ENCODE peak calls at places on chromosomes 13 and 19, in four cellular contexts. I, H, P and Q are unnamed samples.

GRCh38 chr13:49498211-49498610 is 2.5 kb downstream of the PHF11 start:
- DNase-seq in I (no peak), H (no peak), P (no peak), Q (no peak)

GRCh38 chr13:47306991-47307390 is 410.1 kb upstream of the HTR2A start:
- DNase-seq in I (no peak), P (no peak), H (no peak), Q (no peak)

GRCh38 chr13:30607908-30608307 is 9.8 kb upstream of the USPL1 start:
- DNase-seq in H (no peak), I (peak), P (peak), Q (peak)

GRCh38 chr13:112744306-112745021 is 54.6 kb downstream of the ATP11A start:
- DNase-seq in P (no peak), I (no peak), H (peak), Q (no peak)

GRCh38 chr13:66689037-66689619 is 541.0 kb downstream of the PCDH9 start:
- DNase-seq in H (peak), P (no peak), I (no peak), Q (no peak)

GRCh38 chr13:33976965-33977364 is 159.0 kb downstream of the RFC3 start:
- DNase-seq in H (no peak), P (no peak), I (no peak), Q (no peak)

GRCh38 chr19:8684001-8684902 is 14.3 kb downstream of the ACTL9 start:
- DNase-seq in H (no peak), I (no peak), P (peak), Q (no peak)

GRCh38 chr13:74443623-74444022 is 309.4 kb upstream of the KLF12 start:
- DNase-seq in H (peak), I (no peak), P (no peak), Q (no peak)

GRCh38 chr19:4108767-4109625 is 14.9 kb downstream of the MAP2K2 start:
- DNase-seq in I (peak), H (no peak), P (peak), Q (peak)

GRCh38 chr19:16654151-16654550 is 5.8 kb downstream of the SMIM7 start:
- DNase-seq in H (no peak), P (no peak), I (no peak), Q (no peak)

GRCh38 chr13:50610238-50610637 is 233.3 kb downstream of the DLEU7 start:
- DNase-seq in I (no peak), P (no peak), H (no peak), Q (no peak)

GRCh38 chr13:34346626-34347025 is 528.7 kb downstream of the RFC3 start:
- DNase-seq in H (peak), I (no peak), P (no peak), Q (no peak)

GRCh38 chr13:48500652-48501197 is 32.2 kb downstream of the RCBTB2 start:
- DNase-seq in I (no peak), P (no peak), H (peak), Q (no peak)

GRCh38 chr19:44718441-44719261 is 19.7 kb downstream of the CEACAM16 start:
- DNase-seq in H (peak), P (no peak), I (no peak), Q (no peak)

GRCh38 chr19:383922-384800 is 24.8 kb downstream of the C2CD4C start:
- DNase-seq in I (no peak), H (no peak), P (peak), Q (no peak)

GRCh38 chr13:20131057-20131832 is 29.6 kb downstream of the GJA3 start:
- DNase-seq in P (no peak), I (no peak), H (no peak), Q (no peak)

GRCh38 chr19:52034051-52034728 is 6.0 kb upstream of the ZNF614 start:
- DNase-seq in I (no peak), P (no peak), H (peak), Q (no peak)

GRCh38 chr19:52231154-52231565 is 38.2 kb upstream of the ZNF766 start:
- DNase-seq in H (peak), P (no peak), I (no peak), Q (no peak)

GRCh38 chr19:1833540-1833939 is 14.7 kb downstream of the REXO1 start:
- DNase-seq in P (no peak), H (no peak), I (no peak), Q (no peak)

GRCh38 chr13:94079876-94080275 is 399.6 kb downstream of the DCT start:
- DNase-seq in P (no peak), I (no peak), H (peak), Q (no peak)

GRCh38 chr13:112705286-112705685 is 15.4 kb downstream of the ATP11A start:
- DNase-seq in H (no peak), I (peak), P (no peak), Q (no peak)

GRCh38 chr19:47274071-47274890 is at the start of gene INAFM1:
- DNase-seq in I (peak), P (peak), H (peak), Q (peak)

GRCh38 chr13:29922896-29923295 is 72.5 kb upstream of the UBL3 start:
- DNase-seq in I (no peak), P (no peak), H (peak), Q (no peak)

GRCh38 chr19:44912854-44913253 is 1.6 kb upstream of the APOC1 start:
- DNase-seq in H (no peak), P (no peak), I (no peak), Q (no peak)

GRCh38 chr19:47698631-47699359 is 14.4 kb upstream of the EHD2 start:
- DNase-seq in H (no peak), I (no peak), P (no peak), Q (no peak)

GRCh38 chr13:48532146-48532472 is 771 bp downstream of the RCBTB2 start:
- DNase-seq in H (peak), P (no peak), I (no peak), Q (no peak)

GRCh38 chr19:54081032-54081431 is at the start of gene TARM1:
- DNase-seq in I (no peak), H (no peak), P (no peak), Q (no peak)

GRCh38 chr13:113357529-113357928 is 6.4 kb downstream of the GRTP1 start:
- DNase-seq in H (peak), P (no peak), I (no peak), Q (no peak)

GRCh38 chr13:102277286-102277685 is 124.6 kb downstream of the FGF14 start:
- DNase-seq in P (no peak), I (no peak), H (no peak), Q (no peak)

GRCh38 chr13:111664696-111665095 is 344.3 kb downstream of the TEX29 start:
- DNase-seq in I (no peak), P (peak), H (no peak), Q (no peak)

GRCh38 chr19:5951338-5951861 is 26.5 kb downstream of the RANBP3 start:
- DNase-seq in H (no peak), P (no peak), I (no peak), Q (no peak)